ENCODE peak calls at places on chromosomes 2 and 18, in four cellular contexts. U, K, C and Y are unnamed samples.
A peak's percentile ranks its signal among the peaks of the same experiment; 100 is the strongest.

GRCh38 chr2:169711751-169712509 is 17.7 kb downstream of the PHOSPHO2 start:
- DNase-seq in K (no peak), U (no peak), C (no peak), Y (no peak)

GRCh38 chr2:30433902-30434301 is 13.1 kb upstream of the LCLAT1 start:
- DNase-seq in K (no peak), U (no peak), C (no peak), Y (no peak)

GRCh38 chr2:170229125-170229524 is 51.2 kb downstream of the MYO3B start:
- DNase-seq in C (no peak), K (no peak), U (no peak), Y (no peak)

GRCh38 chr18:59143441-59143840 is 3.8 kb downstream of the SEC11C start:
- DNase-seq in C (no peak), U (no peak), K (no peak), Y (no peak)

GRCh38 chr2:162766092-162766491 is 72.5 kb downstream of the KCNH7 start:
- DNase-seq in U (no peak), K (no peak), C (no peak), Y (no peak)

GRCh38 chr2:16160281-16161084 is 220.1 kb downstream of the MYCN start:
- DNase-seq in K (no peak), C (no peak), U (no peak), Y (no peak)

GRCh38 chr2:37324786-37325624 is at the start of gene PRKD3:
- DNase-seq in U (no peak), C (peak; percentile 83), K (peak; percentile 80), Y (peak; percentile 85)

GRCh38 chr2:98824256-98825042 is 93.5 kb upstream of the MGAT4A start:
- DNase-seq in K (no peak), C (no peak), U (no peak), Y (no peak)

GRCh38 chr2:70898363-70899240 is 37.1 kb upstream of the ATP6V1B1 start:
- DNase-seq in K (no peak), C (no peak), U (no peak), Y (peak; percentile 43)

GRCh38 chr2:181955010-181955409 is 30.6 kb upstream of the PPP1R1C start:
- DNase-seq in K (no peak), C (no peak), U (no peak), Y (no peak)

GRCh38 chr2:29374823-29375222 is 259.6 kb downstream of the CLIP4 start:
- DNase-seq in C (no peak), U (no peak), K (no peak), Y (no peak)

GRCh38 chr2:188456114-188456909 is 164.6 kb downstream of the GULP1 start:
- DNase-seq in U (no peak), K (no peak), C (no peak), Y (no peak)

GRCh38 chr2:4192119-4192518 is 488.7 kb downstream of the DCDC2C start:
- DNase-seq in U (no peak), K (no peak), C (no peak), Y (no peak)

GRCh38 chr2:142462291-142462690 is 331.5 kb upstream of the LRP1B start:
- DNase-seq in U (no peak), C (no peak), K (no peak), Y (no peak)

GRCh38 chr2:107255744-107256143 is 369.8 kb upstream of the ST6GAL2 start:
- DNase-seq in K (no peak), U (no peak), C (no peak), Y (no peak)

GRCh38 chr18:31553800-31554199 is 37.9 kb upstream of the TTR start:
- DNase-seq in C (no peak), U (no peak), K (no peak), Y (no peak)

GRCh38 chr2:44937688-44938240 is 3.7 kb upstream of the SIX3 start:
- DNase-seq in K (no peak), C (no peak), U (peak; percentile 27), Y (no peak)

GRCh38 chr2:9307505-9307904 is 100.9 kb downstream of the ASAP2 start:
- DNase-seq in K (no peak), C (no peak), U (no peak), Y (no peak)

GRCh38 chr2:230783101-230783500 is 70.5 kb downstream of the CAB39 start:
- DNase-seq in U (no peak), C (no peak), K (no peak), Y (no peak)

GRCh38 chr2:42492691-42493467 is 903 bp downstream of the KCNG3 start:
- DNase-seq in C (no peak), U (no peak), K (no peak), Y (no peak)

GRCh38 chr2:228613133-228613532 is 431.6 kb upstream of the SPHKAP start:
- DNase-seq in C (no peak), K (no peak), U (no peak), Y (no peak)

GRCh38 chr18:10051877-10052631 is 138.2 kb downstream of the VAPA start:
- DNase-seq in K (peak; percentile 42), C (no peak), U (peak; percentile 64), Y (no peak)

GRCh38 chr2:11863513-11864328 is 117.3 kb downstream of the LPIN1 start:
- DNase-seq in C (peak; percentile 88), K (peak; percentile 80), U (peak; percentile 88), Y (peak; percentile 92)

GRCh38 chr2:26997394-26997793 is 27.0 kb downstream of the MAPRE3 start:
- DNase-seq in K (no peak), U (no peak), C (no peak), Y (no peak)

GRCh38 chr2:19574788-19575260 is 216.4 kb upstream of the OSR1 start:
- DNase-seq in K (no peak), U (no peak), C (peak; percentile 86), Y (peak; percentile 77)

GRCh38 chr2:159116922-159117321 is 148.5 kb downstream of the TANC1 start:
- DNase-seq in U (no peak), K (no peak), C (no peak), Y (no peak)

GRCh38 chr2:159117658-159118057 is 149.2 kb downstream of the TANC1 start:
- DNase-seq in U (no peak), K (no peak), C (no peak), Y (no peak)

GRCh38 chr2:159119652-159120257 is 151.3 kb downstream of the TANC1 start:
- DNase-seq in U (no peak), C (no peak), K (no peak), Y (no peak)

GRCh38 chr2:159118115-159118858 is 149.8 kb downstream of the TANC1 start:
- DNase-seq in U (peak; percentile 88), K (peak; percentile 89), C (peak; percentile 88), Y (peak; percentile 83)

DNA sequence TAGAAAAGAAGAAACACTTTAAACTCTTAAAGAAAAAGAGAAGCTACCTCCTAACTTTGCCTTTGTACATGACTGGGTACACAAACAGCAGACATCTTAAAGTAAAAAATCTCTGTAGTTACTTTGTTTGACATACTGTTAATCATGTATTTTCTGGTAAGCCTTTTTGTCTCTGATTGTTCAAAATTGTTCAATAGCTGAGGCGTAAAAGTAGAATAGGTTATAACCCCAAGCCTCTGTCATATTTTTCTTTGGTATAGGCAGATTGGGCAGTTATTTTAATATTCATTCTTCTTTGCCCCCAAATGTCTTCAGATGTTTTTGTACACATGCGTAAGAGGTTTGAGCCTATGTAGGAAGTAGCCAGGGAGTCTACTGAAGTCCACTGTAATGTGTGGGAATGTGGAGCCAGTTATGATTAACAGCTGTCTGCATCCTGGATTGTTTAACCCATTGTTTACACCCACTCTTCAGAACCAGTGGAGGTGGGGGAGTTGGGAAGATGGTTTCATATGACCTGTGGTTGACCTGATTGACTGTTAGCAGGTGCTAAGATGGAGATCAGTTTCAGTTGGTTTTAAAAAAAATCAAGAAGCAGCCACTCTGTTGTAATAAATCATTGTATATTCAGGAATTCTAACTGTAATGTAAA is 150.5 kb downstream of the TANC1 start:
- DNase-seq in C (no peak), K (no peak), U (no peak), Y (no peak)
- TF ChIP-seq CTCF in C (no peak), K (no peak), U (no peak), Y (no peak)

GRCh38 chr2:91477731-91478672 is 2786.5 kb downstream of the RPIA start:
- DNase-seq in C (no peak), K (peak; percentile 43), U (peak; percentile 52), Y (peak; percentile 64)
- H3K4me3 ChIP-seq in C (peak overlapping the region; percentile 48), K (peak overlapping the region; percentile 65), U (peak overlapping the region; percentile 5), Y (peak overlapping the region; percentile 61)

GRCh38 chr2:133711226-133711625 is 143.0 kb upstream of the NCKAP5 start:
- DNase-seq in K (no peak), C (no peak), U (no peak), Y (no peak)
- H3K27ac ChIP-seq in K (no peak overlapping the region), C (no peak overlapping the region), U (no peak overlapping the region), Y (no peak overlapping the region)

GRCh38 chr18:53660306-53660705 is 564.2 kb downstream of the MBD2 start:
- DNase-seq in U (no peak), K (no peak), C (no peak), Y (no peak)
- TF ChIP-seq CTCF in U (no peak), K (no peak), C (no peak), Y (no peak)

DNA sequence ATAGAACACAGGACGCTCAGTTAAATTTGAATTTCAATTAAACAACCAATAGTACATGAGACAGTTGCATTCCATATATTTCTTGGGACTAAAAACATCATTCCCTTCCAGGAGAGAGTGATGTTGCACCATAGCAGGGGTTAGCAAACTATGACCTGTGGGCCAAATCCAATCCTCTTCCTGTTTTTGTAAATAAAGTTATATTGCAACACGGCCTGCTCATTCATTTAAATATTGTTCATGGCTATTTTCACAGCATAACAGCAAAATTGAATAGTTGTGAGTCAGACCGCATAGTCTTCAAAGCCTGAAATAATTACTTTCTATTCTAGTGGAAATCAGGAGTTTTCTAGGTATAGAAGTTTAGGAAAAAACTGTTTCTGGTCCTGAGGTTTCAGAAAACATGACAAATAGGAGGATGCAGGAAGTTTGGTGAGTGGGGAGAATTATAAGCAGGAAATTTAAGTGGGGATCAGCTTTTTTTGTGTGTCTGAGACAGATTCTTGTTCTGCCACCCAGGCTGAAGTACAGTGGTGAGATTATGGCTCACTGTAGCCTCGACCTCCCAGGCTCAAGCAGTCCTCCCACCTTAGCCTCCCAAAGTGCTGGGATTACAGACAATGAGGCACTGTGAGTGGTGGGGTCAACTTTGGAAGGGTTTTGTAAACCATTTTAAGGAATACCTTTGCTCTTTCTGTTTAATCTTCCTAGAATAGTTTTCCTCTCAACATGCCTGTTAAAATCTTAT is 131.5 kb downstream of the SOCS6 start:
- DNase-seq in K (no peak), C (no peak), U (no peak), Y (no peak)
- H3K4me3 ChIP-seq in K (no peak overlapping the region), C (no peak overlapping the region), U (no peak overlapping the region), Y (no peak overlapping the region)

DNA sequence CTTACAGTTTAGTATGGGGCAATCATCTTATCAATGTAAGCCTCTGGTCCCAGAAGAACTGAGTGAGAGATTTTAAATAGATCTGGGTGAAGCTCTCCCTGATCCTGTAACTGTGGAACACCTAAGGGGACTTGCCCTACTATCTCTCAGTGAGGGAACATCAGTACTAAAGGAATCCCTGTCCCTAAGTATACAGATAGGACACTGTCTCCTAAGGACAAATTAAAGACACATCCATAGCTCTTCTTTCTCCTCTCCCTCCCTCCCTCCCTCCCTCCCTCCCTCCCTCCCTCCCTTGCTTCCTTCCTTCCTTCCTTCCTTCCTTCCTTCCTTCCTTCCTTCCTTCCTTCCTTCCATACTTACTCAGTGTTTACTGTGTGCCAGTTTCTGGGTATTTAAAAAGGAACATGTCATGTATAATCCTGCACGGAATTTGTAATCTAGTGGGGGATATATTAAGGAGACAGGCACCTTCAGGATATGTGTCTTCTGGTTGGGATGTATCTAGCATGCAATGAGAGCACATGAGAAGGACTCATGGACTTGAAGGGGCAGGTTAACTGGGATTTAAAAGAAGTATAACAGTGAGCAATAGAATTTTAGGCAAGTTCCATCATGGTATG is 222.2 kb upstream of the ATP5MC3 start:
- DNase-seq in C (no peak), U (no peak), K (no peak), Y (no peak)
- H3K27ac ChIP-seq in C (no peak overlapping the region), U (no peak overlapping the region), K (no peak overlapping the region), Y (no peak overlapping the region)